ENCODE peak calls at places on chromosomes 16 and 17, in eight cellular contexts. U is stomach, A is GM12891, Y is H1, B is HL-60, I is esophagus muscularis mucosa, O is endothelial cell of umbilical vein, E is HCT116. C is an unnamed sample.

GRCh38 chr16:27432600-27432957 is 30.6 kb downstream of the IL21R start:
- DNase-seq in A (no peak), E (no peak), O (no peak), I (peak), B (no peak), U (no peak), Y (no peak), C (no peak)

GRCh38 chr17:81261096-81261495 is 22.0 kb downstream of the NDUFAF8 start:
- DNase-seq in I (no peak), U (no peak), B (no peak), A (no peak), E (no peak), Y (no peak), O (no peak), C (no peak)

GRCh38 chr17:79350516-79350915 is 260.3 kb downstream of the RBFOX3 start:
- DNase-seq in B (no peak), U (no peak), I (no peak), E (no peak), Y (no peak), O (no peak), A (no peak), C (no peak)

GRCh38 chr17:31582151-31582907 is 190.9 kb downstream of the RAB11FIP4 start:
- DNase-seq in B (no peak), E (no peak), A (no peak), Y (no peak), I (no peak), U (peak), O (peak), C (no peak)

GRCh38 chr17:79617740-79618382 is 7.0 kb upstream of the RBFOX3 start:
- DNase-seq in I (no peak), O (no peak), B (no peak), U (no peak), E (no peak), A (no peak), Y (no peak), C (no peak)

GRCh38 chr17:773467-774319 is 8.4 kb downstream of the GLOD4 start:
- DNase-seq in A (no peak), B (no peak), U (no peak), O (no peak), Y (no peak), E (no peak), I (no peak), C (no peak)

GRCh38 chr17:77837917-77838316 is 120.6 kb upstream of the TNRC6C start:
- DNase-seq in B (no peak), A (no peak), I (no peak), Y (no peak), E (no peak), U (no peak), O (no peak), C (no peak)

GRCh38 chr16:21159281-21159951 is 942 bp downstream of the LDAF1 start:
- DNase-seq in E (no peak), A (peak), I (no peak), Y (peak), O (peak), U (peak), B (no peak), C (peak)

GRCh38 chr16:29806641-29807425 is 504 bp downstream of the MAZ start:
- DNase-seq in U (peak), O (peak), Y (peak), E (no peak), A (no peak), I (no peak), B (peak), C (no peak)

GRCh38 chr17:19354123-19354522 is 8.4 kb downstream of the B9D1 start:
- DNase-seq in I (no peak), U (no peak), B (no peak), Y (no peak), E (peak), O (peak), A (no peak), C (no peak)

GRCh38 chr16:9275386-9275785 is 183.9 kb downstream of the HAPSTR1 start:
- DNase-seq in U (no peak), I (no peak), E (no peak), B (no peak), A (no peak), Y (no peak), O (no peak), C (no peak)

GRCh38 chr16:53773150-53773846 is 69.3 kb downstream of the FTO start:
- DNase-seq in B (peak), U (peak), O (peak), E (no peak), A (no peak), Y (no peak), I (no peak), C (no peak)

GRCh38 chr17:67559381-67559966 is 158.3 kb upstream of the NOL11 start:
- DNase-seq in I (no peak), A (no peak), E (no peak), Y (peak), B (no peak), U (no peak), O (no peak), C (no peak)

DNA sequence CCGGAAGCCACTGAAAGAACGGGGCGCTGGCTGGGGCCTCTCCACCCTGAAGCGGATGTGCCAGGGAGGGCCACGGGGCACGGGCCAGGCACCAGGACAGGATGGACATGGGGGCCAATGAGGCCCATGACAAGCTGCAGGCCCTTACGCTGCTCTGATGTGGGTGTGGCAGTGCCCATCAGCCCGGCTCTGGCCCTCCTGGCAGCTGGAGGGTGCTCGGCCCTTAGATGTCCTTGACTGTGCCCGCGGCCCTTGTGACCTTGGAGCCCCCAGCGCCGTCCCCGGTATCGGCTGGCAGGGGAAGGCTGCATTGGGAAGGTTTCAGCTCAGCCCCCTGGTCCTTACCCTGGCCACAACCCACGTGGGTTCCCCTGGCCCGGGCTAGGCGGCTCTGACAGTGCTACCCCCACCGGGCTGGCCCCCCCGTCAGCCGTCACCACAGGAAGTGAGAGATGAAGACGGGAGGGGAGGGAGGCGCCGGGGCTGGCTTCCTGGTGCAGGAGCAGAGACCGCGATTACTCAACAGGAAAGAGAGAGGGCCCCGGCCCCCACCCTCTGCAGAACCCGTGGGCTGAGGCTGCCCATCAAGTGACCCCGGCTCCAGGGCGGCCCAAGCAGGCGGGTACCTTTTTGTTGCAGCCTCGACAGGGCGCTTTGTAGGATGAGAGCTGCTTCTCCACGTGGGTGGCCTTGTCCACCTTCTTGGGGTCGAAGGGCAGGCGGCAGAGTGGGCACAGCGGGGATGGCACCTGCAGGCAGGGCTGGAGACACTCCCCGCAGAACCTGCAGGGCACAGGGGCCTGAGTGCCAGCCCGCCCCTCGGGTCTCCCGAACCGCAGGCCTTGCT is 5.3 kb downstream of the RNF166 start:
- DNase-seq in O (peak), I (peak), Y (no peak), E (no peak), U (peak), A (peak), B (peak), C (peak)
- TF ChIP-seq POLR2AphosphoS5 in O (peak), I (no peak), Y (no peak), E (no peak), U (peak), A (no peak), B (peak), C (peak)

GRCh38 chr17:7989781-7990655 is 12.4 kb upstream of the GUCY2D start:
- DNase-seq in Y (peak), O (peak), I (peak), E (peak), B (peak), A (peak), U (peak), C (peak)
- TF ChIP-seq POLR2AphosphoS5 in Y (no peak), O (no peak), I (no peak), E (peak), B (peak), A (no peak), U (peak), C (no peak)

GRCh38 chr16:12062343-12063003 is 85.9 kb downstream of the SNX29 start:
- DNase-seq in I (peak), O (peak), A (no peak), Y (no peak), U (peak), E (peak), B (peak), C (no peak)
- TF ChIP-seq POLR2AphosphoS5 in I (peak), O (no peak), A (no peak), Y (no peak), U (no peak), E (no peak), B (no peak), C (no peak)

GRCh38 chr17:61867033-61867432 is 3.7 kb upstream of the BRIP1 start:
- DNase-seq in U (no peak), E (no peak), O (no peak), Y (no peak), I (no peak), A (no peak), B (no peak), C (no peak)

GRCh38 chr17:61862105-61862574 is 1.2 kb downstream of the BRIP1 start:
- DNase-seq in U (no peak), E (no peak), I (no peak), O (peak), B (no peak), Y (no peak), A (no peak), C (no peak)

GRCh38 chr17:61868074-61868473 is 4.7 kb upstream of the BRIP1 start:
- DNase-seq in E (no peak), Y (no peak), A (no peak), O (no peak), U (no peak), B (no peak), I (no peak), C (no peak)

GRCh38 chr17:61863801-61864126 is 436 bp upstream of the BRIP1 start:
- DNase-seq in A (no peak), O (no peak), Y (peak), E (no peak), U (no peak), I (no peak), B (peak), C (no peak)

DNA sequence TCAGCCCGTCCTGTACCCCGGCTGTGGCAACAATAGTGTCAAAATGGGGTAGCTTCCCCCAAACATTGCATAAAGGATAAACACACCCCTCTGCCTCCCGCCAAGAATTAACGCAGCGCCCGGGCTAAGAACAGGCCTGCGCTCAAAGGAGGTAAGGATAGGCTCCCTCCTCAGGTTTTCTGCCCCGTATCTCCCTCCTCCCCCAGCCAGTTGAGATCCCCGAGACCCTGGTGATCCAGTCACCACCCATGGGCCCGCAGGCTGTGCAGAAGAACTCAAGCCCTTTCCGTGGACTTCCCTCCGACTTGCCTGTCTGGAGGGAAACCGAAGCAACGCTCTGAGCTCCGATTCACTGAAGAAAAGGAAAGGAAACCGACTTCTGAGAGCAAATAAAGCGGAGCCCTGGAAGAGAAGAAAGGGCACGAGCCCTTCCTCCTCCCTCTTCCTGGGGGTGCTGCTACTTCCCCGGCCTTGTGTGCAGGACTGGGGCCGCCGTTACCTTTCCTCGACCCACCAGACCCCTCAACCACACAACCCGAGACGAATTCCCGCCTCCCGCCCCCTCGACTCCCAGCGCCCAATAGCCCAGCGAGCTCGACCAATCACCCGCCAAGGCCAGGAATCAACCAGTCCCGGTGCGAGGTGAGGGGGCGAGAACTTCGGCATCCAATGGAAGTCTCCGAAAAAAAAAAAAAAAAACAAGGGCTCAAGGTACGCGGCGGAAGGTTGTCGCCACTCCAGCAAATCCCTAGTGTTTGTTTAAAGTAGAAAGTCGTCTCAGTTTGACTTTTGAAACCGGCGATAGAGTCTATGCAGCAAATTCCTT is at the start of gene BRIP1:
- DNase-seq in E (peak), A (peak), U (peak), I (peak), B (peak), O (peak), Y (peak), C (peak)
- TF ChIP-seq POLR2AphosphoS5 in E (peak), A (peak), U (peak), I (peak), B (peak), O (peak), Y (peak), C (peak)

DNA sequence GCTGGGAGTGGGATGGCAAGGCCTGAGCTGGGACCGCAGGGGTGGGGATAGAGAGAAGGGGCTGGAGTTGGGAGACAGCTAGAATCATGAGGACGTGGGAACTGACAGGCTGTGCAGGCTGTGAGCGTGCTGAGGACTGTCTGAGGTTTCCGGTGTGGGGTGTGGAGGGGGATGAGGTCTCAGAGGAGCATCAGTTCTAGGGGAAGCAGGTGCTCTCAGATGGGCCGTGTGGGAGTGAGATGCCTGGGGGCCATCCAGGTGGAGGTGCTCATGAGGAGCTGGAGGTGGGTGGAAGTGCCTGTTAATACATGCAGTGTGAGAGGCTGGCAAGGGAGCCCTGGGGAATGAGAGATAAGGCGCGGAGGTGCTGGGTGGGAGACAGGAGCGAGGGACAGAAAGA is 27.2 kb downstream of the HASPIN start:
- DNase-seq in E (no peak), B (no peak), A (no peak), Y (no peak), U (no peak), O (no peak), I (no peak), C (no peak)
- TF ChIP-seq POLR2AphosphoS5 in E (no peak), B (no peak), A (no peak), Y (no peak), U (no peak), O (no peak), I (no peak), C (no peak)

DNA sequence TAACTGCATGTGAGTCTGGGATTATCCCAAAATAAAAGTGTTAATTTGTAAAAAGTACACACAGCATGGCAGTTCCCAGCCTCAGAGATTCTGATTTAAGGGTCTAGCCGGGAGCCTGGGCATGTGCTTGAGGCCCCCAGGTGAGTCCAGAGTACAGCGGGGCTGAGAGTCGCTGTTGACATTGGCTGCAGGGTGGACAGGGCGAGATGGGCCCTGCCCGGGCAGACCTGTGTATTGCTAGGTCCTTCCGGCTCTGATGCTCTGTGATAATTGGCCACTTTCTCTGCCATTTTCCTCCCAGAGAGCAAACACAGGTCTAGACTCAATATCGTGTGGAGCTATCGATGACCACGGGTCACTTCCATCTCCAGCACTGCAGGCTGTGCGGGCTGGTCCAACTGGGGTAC is 73.6 kb downstream of the ABCC6 start:
- DNase-seq in U (no peak), I (no peak), A (no peak), Y (no peak), B (no peak), O (no peak), E (no peak), C (no peak)
- TF ChIP-seq POLR2AphosphoS5 in U (no peak), I (no peak), A (no peak), Y (no peak), B (no peak), O (no peak), E (no peak), C (no peak)

DNA sequence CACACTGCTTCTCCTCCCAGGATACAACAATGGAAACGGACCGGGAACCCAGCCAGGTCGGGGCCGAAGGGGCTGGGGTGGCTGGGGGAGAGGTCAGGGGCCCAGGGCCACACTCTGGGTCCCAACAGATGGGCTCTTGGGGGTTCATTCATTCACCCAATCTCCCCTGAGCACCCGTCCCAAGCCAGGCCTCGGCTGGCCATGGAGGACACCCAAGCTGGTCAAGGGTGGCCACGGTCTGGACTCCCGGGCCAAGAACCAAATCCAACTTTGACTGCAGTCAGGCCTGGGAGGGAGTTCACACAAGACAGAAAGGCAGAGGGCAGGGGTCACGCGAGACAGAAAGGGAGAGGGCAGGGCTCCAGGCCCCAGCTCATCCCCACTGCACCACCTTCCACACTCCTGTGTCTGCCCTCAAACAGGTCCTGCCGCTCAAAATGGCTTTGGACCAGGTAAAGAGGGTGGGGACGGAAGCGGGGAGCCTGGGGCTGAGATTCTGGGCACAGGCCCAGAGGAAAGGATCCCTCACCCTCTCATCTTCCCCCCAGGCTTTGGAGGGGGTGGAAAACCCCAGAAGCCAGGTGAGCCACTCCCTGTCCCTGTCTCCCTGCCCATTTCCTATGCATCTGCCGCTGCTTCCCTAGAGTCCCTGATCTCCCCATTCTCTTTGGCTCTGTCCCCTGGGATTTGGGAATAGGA is 12.3 kb upstream of the PKMYT1 start:
- DNase-seq in A (no peak), U (no peak), O (no peak), B (no peak), E (no peak), I (no peak), Y (no peak), C (no peak)
- TF ChIP-seq POLR2AphosphoS5 in A (no peak), U (no peak), O (no peak), B (no peak), E (no peak), I (no peak), Y (no peak), C (no peak)

DNA sequence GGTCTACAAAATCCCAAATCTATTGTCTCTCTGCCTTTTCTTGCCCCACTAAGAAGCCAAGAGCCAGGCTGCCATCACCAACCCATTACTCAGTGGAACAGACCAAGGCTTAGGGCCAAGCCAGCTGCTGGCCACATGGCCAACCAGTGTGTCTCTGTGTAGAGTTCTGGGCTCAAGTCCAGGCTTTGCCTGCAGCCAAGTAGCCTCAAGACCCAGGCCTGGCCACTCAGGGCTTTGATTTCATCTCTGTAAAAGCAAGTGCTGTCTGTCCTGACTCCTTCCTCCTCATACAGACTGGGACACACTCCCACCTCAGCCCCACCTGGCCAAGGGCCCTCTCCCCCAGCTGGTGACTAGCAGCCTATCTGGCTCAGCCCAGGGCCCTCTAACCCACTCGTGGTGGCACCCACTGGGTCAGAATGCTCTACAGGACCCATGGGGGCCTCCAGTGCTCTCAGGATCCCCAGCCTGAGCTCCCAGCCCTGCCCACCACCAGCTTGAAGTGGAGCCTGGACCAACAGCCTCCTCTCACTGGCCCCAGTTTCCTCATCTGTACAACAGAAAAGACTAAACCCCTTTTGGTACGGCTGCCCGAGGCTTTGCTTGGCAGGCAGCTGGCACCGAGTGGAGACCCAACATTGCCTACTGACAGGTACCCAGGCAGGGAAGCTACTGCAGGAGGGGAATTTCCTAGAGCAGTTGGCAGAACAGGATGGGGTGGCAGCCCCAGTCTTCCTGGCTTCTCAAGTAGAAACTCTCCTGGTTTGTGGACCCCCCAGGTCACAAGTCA is 14.4 kb downstream of the SREBF1 start:
- DNase-seq in A (no peak), O (no peak), Y (no peak), E (no peak), I (no peak), U (peak), B (no peak), C (no peak)
- TF ChIP-seq POLR2AphosphoS5 in A (no peak), O (no peak), Y (no peak), E (peak), I (peak), U (peak), B (no peak), C (no peak)

GRCh38 chr16:89315791-89316581 is 98.5 kb downstream of the ZNF778 start:
- DNase-seq in E (no peak), Y (no peak), O (peak), B (peak), A (peak), U (peak), I (no peak), C (peak)
- TF ChIP-seq POLR2AphosphoS5 in E (peak), Y (no peak), O (peak), B (no peak), A (no peak), U (peak), I (peak), C (no peak)

GRCh38 chr17:2250140-2251095 is 53.2 kb downstream of the SMG6 start:
- DNase-seq in E (no peak), U (no peak), B (no peak), I (no peak), Y (no peak), O (no peak), A (no peak), C (no peak)

GRCh38 chr17:2243953-2244352 is 59.6 kb downstream of the SMG6 start:
- DNase-seq in A (no peak), E (no peak), I (no peak), B (no peak), Y (no peak), U (no peak), O (no peak), C (no peak)

GRCh38 chr17:2251098-2251497 is 52.5 kb downstream of the SMG6 start:
- DNase-seq in A (no peak), I (no peak), B (no peak), U (no peak), O (no peak), E (no peak), Y (no peak), C (no peak)

GRCh38 chr17:2244545-2245525 is 58.8 kb downstream of the SMG6 start:
- DNase-seq in Y (peak), B (peak), A (peak), I (peak), E (peak), O (peak), U (peak), C (peak)

GRCh38 chr17:2247005-2247404 is 56.6 kb downstream of the SMG6 start:
- DNase-seq in Y (no peak), B (no peak), I (no peak), E (no peak), O (no peak), U (no peak), A (no peak), C (no peak)
- TF ChIP-seq POLR2AphosphoS5 in Y (no peak), B (no peak), I (no peak), E (no peak), O (no peak), U (no peak), A (no peak), C (no peak)

C was measured in GM12892.